ENCODE peak calls at places on chromosomes 2 and 18, in five cellular contexts. R, C, N, S and F are unnamed samples.

GRCh38 chr2:107430006-107430405 is 396.7 kb upstream of the RGPD4 start:
- DNase-seq in R (no peak), S (no peak), N (no peak), C (no peak), F (no peak)

GRCh38 chr2:77796397-77796796 is 274.2 kb upstream of the LRRTM4 start:
- DNase-seq in S (no peak), C (no peak), R (no peak), N (no peak), F (no peak)

GRCh38 chr2:209121691-209122090 is 302.2 kb upstream of the MAP2 start:
- DNase-seq in N (no peak), C (no peak), S (no peak), R (no peak), F (no peak)

GRCh38 chr2:70103531-70104061 is 16.3 kb downstream of the PCBP1 start:
- DNase-seq in S (no peak), N (no peak), C (no peak), R (no peak), F (peak; percentile 49)

GRCh38 chr18:13915391-13915790 is at the start of gene MC2R:
- DNase-seq in C (no peak), N (no peak), R (no peak), S (no peak), F (no peak)

GRCh38 chr2:167954500-167954899 is 292.9 kb downstream of the STK39 start:
- DNase-seq in N (no peak), C (no peak), S (no peak), R (no peak), F (no peak)

GRCh38 chr2:38377501-38378258 is 607 bp upstream of the ATL2 start:
- DNase-seq in N (peak; percentile 87), S (peak; percentile 56), C (no peak), R (peak; percentile 78), F (no peak)

GRCh38 chr2:190836767-190837166 is 43.9 kb upstream of the GLS start:
- DNase-seq in C (no peak), R (no peak), N (no peak), S (no peak), F (no peak)

GRCh38 chr2:237731663-237732062 is 66.9 kb upstream of the RBM44 start:
- DNase-seq in R (peak; percentile 60), S (no peak), N (peak; percentile 86), C (peak; percentile 52), F (no peak)

GRCh38 chr2:44836174-44836573 is 105.3 kb upstream of the SIX3 start:
- DNase-seq in C (no peak), N (no peak), S (no peak), R (no peak), F (no peak)

GRCh38 chr2:129796216-129796615 is 183.2 kb upstream of the RAB6C start:
- DNase-seq in R (no peak), C (no peak), N (no peak), S (no peak), F (no peak)

GRCh38 chr2:202344178-202344577 is 31.9 kb upstream of the BMPR2 start:
- DNase-seq in C (no peak), S (no peak), R (no peak), N (no peak), F (no peak)

GRCh38 chr2:37585982-37586621 is 85.3 kb downstream of the CDC42EP3 start:
- DNase-seq in N (peak; percentile 95), R (peak; percentile 95), S (peak; percentile 77), C (no peak), F (peak; percentile 14)

GRCh38 chr18:48546411-48546810 is 7.6 kb downstream of the CTIF start:
- DNase-seq in R (peak; percentile 77), C (no peak), S (no peak), N (no peak), F (no peak)

GRCh38 chr2:100820346-100821254 is 661 bp downstream of the NPAS2 start:
- DNase-seq in N (peak; percentile 22), C (peak; percentile 36), R (no peak), S (no peak), F (no peak)

GRCh38 chr2:100818003-100818605 is 1.8 kb upstream of the NPAS2 start:
- DNase-seq in R (no peak), N (peak; percentile 62), C (no peak), S (no peak), F (no peak)

GRCh38 chr2:100819365-100820345 is at the start of gene NPAS2:
- DNase-seq in N (peak; percentile 79), C (peak; percentile 60), R (peak; percentile 47), S (no peak), F (peak; percentile 36)

GRCh38 chr2:100817388-100817985 is 2.5 kb upstream of the NPAS2 start:
- DNase-seq in N (peak; percentile 25), C (no peak), S (no peak), R (no peak), F (no peak)

DNA sequence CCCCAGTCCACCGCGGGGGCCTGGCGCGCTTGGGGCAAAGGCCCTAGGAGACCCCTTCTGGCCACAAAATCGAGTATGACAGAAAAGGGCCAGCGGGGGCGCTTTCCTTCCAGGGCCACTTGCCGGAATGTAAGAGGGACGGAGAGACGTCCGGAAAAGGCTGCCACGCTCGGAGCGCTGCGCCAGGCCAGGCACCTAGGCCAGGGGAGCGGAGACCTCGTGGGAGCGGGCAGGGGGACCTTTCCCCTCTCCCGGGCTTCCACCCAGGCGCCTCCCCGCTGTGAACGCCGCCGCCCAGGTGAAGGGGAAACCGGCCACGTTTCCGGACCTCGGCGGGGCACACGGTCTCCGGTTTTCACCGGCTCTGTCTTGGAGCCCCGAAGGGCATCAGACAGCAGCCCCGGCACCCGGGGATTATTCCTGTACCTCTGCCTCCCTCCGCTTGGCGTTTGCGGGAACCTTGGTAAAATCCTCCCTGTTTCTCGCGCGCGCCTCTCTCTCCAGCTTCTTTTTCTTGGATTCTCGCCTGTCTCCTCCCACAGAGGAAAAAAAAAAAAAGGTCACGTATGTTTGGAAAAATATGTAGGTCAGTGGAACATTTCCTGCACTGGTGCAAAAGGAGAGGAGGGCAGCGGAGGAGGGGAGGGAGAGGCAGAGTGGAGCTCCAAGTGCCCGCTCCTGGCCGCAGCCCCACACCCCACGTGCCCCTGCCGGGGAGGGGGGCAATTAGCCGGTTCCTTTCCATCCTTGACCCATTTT is 1.2 kb upstream of the NPAS2 start:
- DNase-seq in C (peak; percentile 68), S (no peak), N (peak; percentile 89), R (peak; percentile 65), F (no peak)
- TF ChIP-seq CTCF in C (peak; percentile 23), S (peak; percentile 47), N (no peak), R (peak; percentile 35), F (no peak)

GRCh38 chr2:24913896-24914295 is 6.1 kb downstream of the ADCY3 start:
- DNase-seq in C (no peak), S (no peak), N (no peak), R (no peak), F (no peak)

GRCh38 chr2:24914713-24915112 is 5.3 kb downstream of the ADCY3 start:
- DNase-seq in C (no peak), R (no peak), N (no peak), S (no peak), F (no peak)

GRCh38 chr2:24912523-24912922 is 7.5 kb downstream of the ADCY3 start:
- DNase-seq in N (peak; percentile 72), S (no peak), C (no peak), R (no peak), F (no peak)

GRCh38 chr2:24910245-24910644 is 9.8 kb downstream of the ADCY3 start:
- DNase-seq in S (no peak), R (no peak), C (no peak), N (no peak), F (no peak)

DNA sequence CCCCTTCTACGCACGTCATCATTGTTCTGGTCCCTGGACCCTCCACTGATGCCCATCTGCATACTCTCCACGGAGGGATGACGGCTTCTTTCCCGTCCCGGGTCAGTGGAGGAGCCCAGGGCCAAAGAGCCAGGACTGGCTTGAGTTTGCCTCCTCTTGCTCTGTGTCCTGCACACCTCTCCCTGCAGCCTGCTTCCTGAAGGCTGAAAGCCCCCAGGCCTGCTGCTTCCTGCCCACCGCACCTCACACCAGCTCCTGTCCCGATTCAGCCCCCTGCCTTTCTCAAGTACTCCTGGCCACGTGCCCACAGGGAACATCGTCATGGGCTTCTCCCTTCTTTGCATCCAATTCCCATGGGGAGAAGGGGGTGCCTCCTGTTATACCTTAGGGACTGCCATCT is 7.1 kb downstream of the ADCY3 start:
- DNase-seq in C (no peak), N (peak; percentile 26), S (no peak), R (no peak), F (no peak)
- TF ChIP-seq CTCF in C (no peak), N (no peak), S (no peak), R (no peak), F (no peak)

GRCh38 chr2:127740665-127741287 is 39.5 kb downstream of the SFT2D3 start:
- DNase-seq in R (peak; percentile 8), C (no peak), S (no peak), N (no peak), F (no peak)

GRCh38 chr2:127747621-127748020 is 46.3 kb downstream of the SFT2D3 start:
- DNase-seq in S (no peak), R (no peak), N (no peak), C (no peak), F (no peak)

GRCh38 chr2:127737892-127738291 is 36.6 kb downstream of the SFT2D3 start:
- DNase-seq in N (no peak), C (no peak), R (no peak), S (no peak), F (no peak)

GRCh38 chr2:127739800-127740199 is 38.5 kb downstream of the SFT2D3 start:
- DNase-seq in S (no peak), N (no peak), C (no peak), R (no peak), F (no peak)

GRCh38 chr2:127743477-127744026 is 42.3 kb downstream of the SFT2D3 start:
- DNase-seq in N (no peak), R (no peak), S (no peak), C (no peak), F (no peak)
- TF ChIP-seq CTCF in N (no peak), R (peak; percentile 13), S (no peak), C (no peak), F (no peak)

GRCh38 chr2:102657770-102658169 is 38.4 kb downstream of the SLC9A2 start:
- DNase-seq in R (no peak), C (peak; percentile 30), S (no peak), N (no peak), F (peak; percentile 17)
- TF ChIP-seq CTCF in R (no peak), C (no peak), S (no peak), N (no peak), F (no peak)

GRCh38 chr2:68768461-68768860 is 33.9 kb downstream of the ARHGAP25 start:
- DNase-seq in N (no peak), C (no peak), S (no peak), R (no peak), F (no peak)
- TF ChIP-seq CTCF in N (no peak), C (no peak), S (no peak), R (no peak), F (no peak)

DNA sequence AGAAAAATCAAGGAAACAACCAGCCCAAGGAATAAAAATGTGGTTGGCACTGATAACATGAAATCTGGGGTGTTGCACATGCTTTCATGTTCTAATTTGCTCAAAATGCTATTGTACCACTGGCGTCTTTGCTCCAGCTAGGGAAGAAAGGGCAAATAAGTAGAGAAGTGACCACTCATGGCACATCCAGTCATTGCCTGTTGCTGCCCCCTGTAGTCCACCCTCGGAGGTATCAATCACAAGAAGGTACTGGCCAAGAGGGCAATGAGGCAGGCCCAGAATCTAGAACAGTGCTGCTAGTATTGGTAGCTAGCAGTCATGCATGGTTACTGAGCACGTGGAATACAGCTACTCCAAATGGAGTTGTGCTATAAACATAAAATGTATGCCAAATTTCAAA is 213.4 kb downstream of the CDCA7 start:
- DNase-seq in N (peak; percentile 48), C (peak; percentile 73), R (peak; percentile 13), S (no peak), F (no peak)
- TF ChIP-seq CTCF in N (peak; percentile 43), C (peak; percentile 69), R (peak; percentile 43), S (peak; percentile 55), F (no peak)